ENCODE peak calls at places on chromosomes 3 and 15, in ten cellular contexts. O is AG08395; Y is SW 1271; H is NCI-H1694; N is nephron progenitor cell; L is ELR; K is hepatocyte; X is iPS-NIHi11; S is epithelial cell of esophagus; P is stimulated activated CD4-positive, alpha-beta T cell treated with anti-CD3 and anti-CD28 coated beads, Interleukin-1b, Interleukin-23, amount 100 ng/mL, for 1 hour. D is an unnamed sample.

GRCh38 chr3:136982520-136983138 is 24.8 kb downstream of the IL20RB start:
- DNase-seq in X (no peak), Y (no peak), L (no peak), N (no peak), H (no peak), O (no peak), K (no peak), P (no peak), S (no peak), D (no peak)

GRCh38 chr3:11558002-11558401 is 85.7 kb downstream of the VGLL4 start:
- DNase-seq in X (no peak), Y (no peak), H (no peak), K (no peak), P (no peak), L (peak; percentile 92), S (peak; percentile 95), N (no peak), O (peak; percentile 81), D (no peak)

GRCh38 chr3:195058311-195059005 is 212.5 kb downstream of the XXYLT1 start:
- DNase-seq in N (no peak), H (peak; percentile 7), S (no peak), P (no peak), X (no peak), O (no peak), K (no peak), L (no peak), Y (no peak), D (no peak)

GRCh38 chr3:186469525-186469924 is 74.7 kb downstream of the CRYGS start:
- DNase-seq in H (no peak), L (no peak), N (no peak), X (no peak), Y (no peak), S (no peak), K (no peak), P (no peak), O (no peak), D (no peak)

GRCh38 chr3:179750720-179751328 is 98.0 kb downstream of the USP13 start:
- DNase-seq in H (no peak), P (no peak), K (peak; percentile 28), S (peak; percentile 26), N (no peak), X (peak; percentile 23), L (peak; percentile 41), Y (no peak), O (peak; percentile 42), D (peak; percentile 25)

GRCh38 chr3:29759443-29760033 is 478.7 kb downstream of the RBMS3 start:
- DNase-seq in K (peak; percentile 8), P (no peak), L (peak; percentile 16), X (peak; percentile 5), O (peak; percentile 5), Y (no peak), H (no peak), N (no peak), S (peak; percentile 76), D (no peak)

GRCh38 chr15:29050870-29051269 is 165.1 kb downstream of the APBA2 start:
- DNase-seq in L (no peak), S (no peak), O (no peak), K (no peak), N (no peak), H (no peak), X (no peak), Y (no peak), P (no peak), D (peak; percentile 63)

GRCh38 chr3:196184881-196185280 is 26.3 kb downstream of the ZDHHC19 start:
- DNase-seq in L (no peak), O (no peak), N (no peak), X (no peak), P (no peak), H (no peak), Y (no peak), S (no peak), K (no peak), D (no peak)

GRCh38 chr3:33750216-33750558 is 32.1 kb upstream of the CLASP2 start:
- DNase-seq in H (no peak), O (no peak), K (no peak), X (no peak), L (peak; percentile 8), N (no peak), Y (no peak), S (no peak), P (no peak), D (no peak)

GRCh38 chr15:98776607-98777281 is 128.4 kb downstream of the IGF1R start:
- DNase-seq in N (peak; percentile 68), P (no peak), Y (no peak), S (peak; percentile 34), K (peak; percentile 60), H (no peak), O (peak; percentile 77), L (no peak), X (peak; percentile 45), D (peak; percentile 48)

GRCh38 chr3:130480736-130481135 is 36.2 kb upstream of the COL6A6 start:
- DNase-seq in L (peak; percentile 41), P (no peak), N (peak; percentile 15), O (peak; percentile 79), Y (no peak), H (no peak), K (peak; percentile 71), X (peak; percentile 81), S (peak; percentile 41), D (no peak)

GRCh38 chr3:58528629-58529028 is 8.4 kb downstream of the ACOX2 start:
- DNase-seq in P (no peak), Y (no peak), N (no peak), X (peak; percentile 55), S (peak; percentile 71), L (peak; percentile 49), K (peak; percentile 50), O (no peak), H (no peak), D (no peak)

GRCh38 chr3:45972534-45973402 is 22.9 kb downstream of the FYCO1 start:
- DNase-seq in S (peak; percentile 92), O (peak; percentile 81), X (no peak), N (no peak), H (no peak), K (peak; percentile 59), P (no peak), L (peak; percentile 90), Y (no peak), D (no peak)

GRCh38 chr15:99511865-99512632 is 53.7 kb upstream of the MEF2A start:
- DNase-seq in P (no peak), S (no peak), H (no peak), Y (no peak), L (no peak), X (no peak), O (peak; percentile 23), K (no peak), N (no peak), D (no peak)

GRCh38 chr15:69857686-69858391 is 239.9 kb downstream of the TLE3 start:
- DNase-seq in H (no peak), K (no peak), O (no peak), Y (no peak), L (no peak), X (no peak), P (no peak), N (no peak), S (no peak), D (peak; percentile 62)

GRCh38 chr3:171784387-171784786 is 25.9 kb downstream of the PLD1 start:
- DNase-seq in X (no peak), N (no peak), Y (no peak), S (no peak), O (no peak), K (no peak), H (no peak), L (no peak), P (no peak), D (no peak)

GRCh38 chr3:32934150-32934742 is 17.2 kb upstream of the CCR4 start:
- DNase-seq in O (no peak), Y (no peak), N (peak; percentile 24), S (peak; percentile 32), P (no peak), L (peak; percentile 48), K (peak; percentile 28), H (no peak), X (peak; percentile 33), D (peak; percentile 41)

GRCh38 chr15:72173864-72174550 is 23.6 kb downstream of the GRAMD2A start:
- DNase-seq in O (no peak), P (no peak), H (no peak), N (no peak), K (no peak), S (no peak), X (no peak), L (no peak), Y (no peak), D (no peak)

GRCh38 chr3:140715035-140715434 is 37.2 kb downstream of the TRIM42 start:
- DNase-seq in P (no peak), H (no peak), O (no peak), Y (no peak), X (no peak), K (peak; percentile 46), L (no peak), N (no peak), S (peak; percentile 84), D (no peak)